ENCODE peak calls at places on chromosomes 7 and 10, in seven cellular contexts. M, K, B, V, E, G and C are unnamed samples.
A peak's percentile ranks its signal among the peaks of the same experiment; 100 is the strongest.

GRCh38 chr7:128937647-128938523 is at the start of gene IRF5:
- DNase-seq in M (no peak), K (peak; percentile 15), B (no peak), V (peak; percentile 85), E (no peak), G (no peak), C (peak; percentile 52)

GRCh38 chr7:29019275-29019820 is 61.2 kb upstream of the TRIL start:
- DNase-seq in M (no peak), K (no peak), B (no peak), V (no peak), E (no peak), G (no peak), C (peak; percentile 59)

GRCh38 chr7:18459439-18459838 is 36.1 kb upstream of the HDAC9 start:
- DNase-seq in M (no peak), K (no peak), B (no peak), V (no peak), E (no peak), G (no peak), C (peak; percentile 38)

GRCh38 chr7:45594780-45595535 is 20.8 kb downstream of the ADCY1 start:
- DNase-seq in M (no peak), K (no peak), B (no peak), V (no peak), E (peak; percentile 36), G (no peak), C (no peak)

GRCh38 chr7:155293721-155294642 is 3.7 kb upstream of the INSIG1 start:
- DNase-seq in M (no peak), K (no peak), B (no peak), V (no peak), E (no peak), G (no peak), C (no peak)

GRCh38 chr10:71354771-71355170 is 35.7 kb downstream of the SLC29A3 start:
- DNase-seq in M (no peak), K (no peak), B (no peak), V (no peak), E (no peak), G (no peak), C (no peak)

GRCh38 chr10:17450024-17450423 is 4.4 kb downstream of the ST8SIA6 start:
- DNase-seq in M (no peak), K (no peak), B (no peak), V (no peak), E (peak; percentile 10), G (no peak), C (no peak)

GRCh38 chr7:137999496-138000080 is 2.3 kb downstream of the CREB3L2 start:
- DNase-seq in M (no peak), K (no peak), B (no peak), V (no peak), E (no peak), G (no peak), C (no peak)

GRCh38 chr7:32042900-32043299 is 27.3 kb downstream of the PDE1C start:
- DNase-seq in M (no peak), K (no peak), B (no peak), V (no peak), E (no peak), G (no peak), C (no peak)

GRCh38 chr10:14623931-14624330 is 150.8 kb downstream of the FAM107B start:
- DNase-seq in M (no peak), K (no peak), B (no peak), V (no peak), E (no peak), G (no peak), C (no peak)

GRCh38 chr10:47418321-47418720 is 34.2 kb upstream of the ZNF488 start:
- DNase-seq in M (no peak), K (no peak), B (no peak), V (no peak), E (no peak), G (no peak), C (no peak)

GRCh38 chr10:47420305-47421056 is 36.4 kb upstream of the ZNF488 start:
- DNase-seq in M (no peak), K (no peak), B (no peak), V (no peak), E (no peak), G (no peak), C (no peak)

GRCh38 chr10:47421057-47421952 is 37.2 kb upstream of the ZNF488 start:
- DNase-seq in M (no peak), K (peak; percentile 64), B (no peak), V (no peak), E (no peak), G (no peak), C (no peak)

GRCh38 chr10:47418966-47419365 is 34.9 kb upstream of the ZNF488 start:
- DNase-seq in M (no peak), K (no peak), B (no peak), V (no peak), E (no peak), G (no peak), C (no peak)

GRCh38 chr10:47419421-47419820 is 35.3 kb upstream of the ZNF488 start:
- DNase-seq in M (no peak), K (no peak), B (no peak), V (no peak), E (no peak), G (no peak), C (no peak)
- TF ChIP-seq JUND in M (no peak), K (no peak), B (no peak), V (no peak), E (no peak), G (no peak), C (no peak)

GRCh38 chr7:85068796-85069195 is 118.1 kb downstream of the SEMA3D start:
- DNase-seq in M (no peak), K (no peak), B (no peak), V (no peak), E (no peak), G (no peak), C (no peak)
- TF ChIP-seq JUND in M (no peak), K (no peak), B (no peak), V (peak; percentile 85), E (no peak), G (no peak), C (no peak)

GRCh38 chr7:78677391-78677790 is 776.1 kb downstream of the MAGI2 start:
- DNase-seq in M (no peak), K (no peak), B (no peak), V (no peak), E (no peak), G (no peak), C (no peak)
- TF ChIP-seq JUND in M (no peak), K (no peak), B (no peak), V (no peak), E (no peak), G (no peak), C (no peak)

DNA sequence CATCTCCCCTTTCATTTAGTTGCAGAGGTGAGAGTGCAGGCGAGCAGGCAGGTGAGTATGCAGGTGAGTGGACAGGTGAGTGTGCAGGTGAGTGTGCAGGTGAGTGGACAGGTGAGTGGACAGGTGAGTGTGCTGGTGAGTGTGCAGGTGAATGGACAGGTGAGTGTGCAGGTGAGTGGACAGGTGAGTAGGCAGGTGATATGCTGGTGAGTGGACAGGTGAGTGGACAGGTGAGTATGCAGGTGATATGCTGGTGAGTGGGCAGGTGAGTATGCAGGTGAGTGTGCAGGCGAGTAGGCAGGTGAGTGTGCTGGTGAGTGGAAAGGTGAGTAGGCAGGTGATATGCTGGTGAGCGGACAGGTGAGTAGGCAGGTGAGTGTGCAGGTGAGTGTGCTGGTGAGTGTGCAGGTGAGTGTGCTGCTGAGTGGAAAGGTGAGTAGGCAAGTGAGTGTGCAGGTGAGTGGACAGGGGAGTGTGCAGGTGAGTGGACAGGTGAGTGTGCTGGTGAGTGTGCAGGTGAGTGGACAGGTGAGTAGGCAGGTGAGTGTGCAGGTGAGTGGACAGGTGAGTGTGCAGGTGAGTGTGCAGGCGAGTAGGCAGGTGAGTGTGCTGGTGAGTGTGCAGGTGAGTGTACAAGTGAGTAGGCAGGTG is 165.6 kb downstream of the ADARB2 start:
- DNase-seq in M (no peak), K (no peak), B (no peak), V (no peak), E (no peak), G (no peak), C (no peak)
- TF ChIP-seq JUND in M (no peak), K (no peak), B (no peak), V (no peak), E (no peak), G (no peak), C (no peak)

DNA sequence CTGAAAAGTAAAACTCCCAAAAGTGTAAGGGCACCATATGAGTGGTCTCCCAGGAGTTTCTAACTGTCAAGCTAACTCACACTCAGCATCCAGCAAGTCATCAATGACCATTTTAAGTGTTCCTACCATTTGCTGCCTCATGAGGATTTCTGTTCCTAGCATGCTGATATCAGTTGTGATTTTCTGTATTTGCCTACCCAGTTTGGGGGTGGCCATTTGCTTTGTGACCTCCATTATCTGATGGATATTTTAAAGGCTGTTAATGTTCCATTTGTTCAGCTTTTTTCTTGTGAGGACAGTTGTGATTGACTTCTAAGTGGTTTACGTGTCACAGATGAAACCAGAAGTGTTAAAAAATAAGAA is 2.9 kb downstream of the FAM24B start:
- DNase-seq in M (no peak), K (no peak), B (no peak), V (no peak), E (no peak), G (no peak), C (no peak)
- TF ChIP-seq JUND in M (no peak), K (no peak), B (no peak), V (no peak), E (no peak), G (no peak), C (no peak)

GRCh38 chr10:113958631-113959382 is 84.9 kb upstream of the ADRB1 start:
- DNase-seq in M (peak; percentile 88), K (peak; percentile 82), B (peak; percentile 19), V (no peak), E (no peak), G (no peak), C (no peak)

GRCh38 chr10:113959383-113959760 is 84.3 kb upstream of the ADRB1 start:
- DNase-seq in M (no peak), K (no peak), B (no peak), V (no peak), E (no peak), G (no peak), C (no peak)

GRCh38 chr10:113960617-113961260 is 82.9 kb upstream of the ADRB1 start:
- DNase-seq in M (peak; percentile 54), K (no peak), B (no peak), V (no peak), E (no peak), G (no peak), C (peak; percentile 42)

GRCh38 chr10:113965077-113965476 is 78.6 kb upstream of the ADRB1 start:
- DNase-seq in M (no peak), K (no peak), B (no peak), V (no peak), E (no peak), G (no peak), C (no peak)

DNA sequence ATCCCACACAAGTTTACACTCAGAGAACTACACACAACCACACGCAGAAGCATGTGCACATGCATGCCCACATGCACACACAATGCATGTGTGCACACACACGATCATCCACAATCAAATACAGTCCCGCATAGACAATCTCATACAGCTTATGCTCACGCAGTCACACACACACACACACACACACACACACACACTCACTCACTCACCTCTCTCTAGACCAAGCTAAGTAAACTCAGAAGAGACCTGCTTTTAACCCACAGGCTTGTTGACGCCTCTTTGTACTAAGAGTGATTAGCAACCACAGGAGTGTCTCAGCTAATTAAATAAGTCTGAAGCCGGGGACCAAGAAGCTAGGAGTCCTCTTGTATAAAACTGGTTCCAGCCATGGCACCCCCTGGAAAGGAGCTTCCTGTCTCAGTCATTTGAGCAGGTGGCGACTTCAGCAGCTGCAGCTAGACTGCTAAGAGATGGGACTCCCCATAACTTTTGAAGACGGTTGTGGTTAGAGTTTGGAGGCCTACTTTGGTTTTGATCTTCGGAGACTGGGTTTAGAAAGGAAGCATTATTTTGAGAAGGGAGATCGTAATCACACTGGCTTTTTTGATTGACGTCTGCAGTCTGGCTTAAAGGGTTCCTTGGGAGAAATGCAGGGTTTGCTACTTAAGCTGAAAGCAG is 82.3 kb upstream of the ADRB1 start:
- DNase-seq in M (no peak), K (no peak), B (no peak), V (no peak), E (no peak), G (peak; percentile 86), C (no peak)
- TF ChIP-seq JUND in M (no peak), K (no peak), B (no peak), V (no peak), E (no peak), G (no peak), C (no peak)